ENCODE peak calls at places on chromosomes 2 and 18, in ten cellular contexts. V is Panc1, F is lower leg skin, L is H9, R is A549, M is neural crest cell, J is Calu3, O is choroid plexus epithelial cell, Y is AG04449, W is transverse colon. A is an unnamed sample.

GRCh38 chr2:23312996-23313606 is 71.9 kb upstream of the KLHL29 start:
- DNase-seq in W (no peak), R (peak), L (peak), Y (no peak), J (peak), F (peak), O (peak), V (peak), M (peak), A (no peak)

GRCh38 chr2:86139981-86140380 is 33.9 kb downstream of the PTCD3 start:
- DNase-seq in J (no peak), V (no peak), Y (no peak), R (no peak), L (no peak), W (no peak), O (no peak), M (no peak), F (no peak), A (no peak)

GRCh38 chr2:68463287-68463877 is 3.7 kb downstream of the FBXO48 start:
- DNase-seq in W (no peak), V (no peak), F (no peak), M (no peak), J (no peak), Y (no peak), L (no peak), R (peak), O (peak), A (peak)

GRCh38 chr2:216842634-216843033 is 17.2 kb downstream of the TNP1 start:
- DNase-seq in J (no peak), Y (no peak), M (no peak), W (peak), F (peak), R (no peak), O (peak), V (no peak), L (no peak), A (no peak)

GRCh38 chr2:79437416-79438281 is 75.2 kb upstream of the CTNNA2 start:
- DNase-seq in V (no peak), R (no peak), O (peak), M (peak), J (no peak), W (no peak), Y (no peak), F (no peak), L (no peak), A (no peak)

GRCh38 chr2:207397917-207398655 is 131.7 kb upstream of the CREB1 start:
- DNase-seq in O (no peak), J (no peak), L (no peak), M (no peak), W (no peak), V (no peak), Y (no peak), R (no peak), F (no peak), A (peak)

GRCh38 chr2:144362401-144362800 is 157.5 kb downstream of the ZEB2 start:
- DNase-seq in M (no peak), O (peak), Y (no peak), V (no peak), F (no peak), R (no peak), L (no peak), J (no peak), W (no peak), A (peak)

GRCh38 chr2:2796207-2796606 is 465.1 kb upstream of the MYT1L start:
- DNase-seq in O (no peak), M (no peak), R (no peak), J (no peak), L (peak), W (no peak), V (no peak), F (peak), Y (no peak), A (no peak)

GRCh38 chr18:60018801-60019462 is 119.1 kb downstream of the PMAIP1 start:
- DNase-seq in L (no peak), Y (no peak), O (peak), F (no peak), M (no peak), W (no peak), J (no peak), R (no peak), V (no peak), A (peak)

GRCh38 chr2:109171444-109172334 is 42.7 kb downstream of the SH3RF3 start:
- DNase-seq in W (peak), V (no peak), L (no peak), M (no peak), Y (peak), O (peak), R (no peak), J (no peak), F (peak), A (peak)

GRCh38 chr18:54742654-54743053 is 85.6 kb upstream of the RAB27B start:
- DNase-seq in L (no peak), W (peak), F (no peak), O (peak), R (no peak), Y (peak), V (no peak), J (no peak), M (no peak), A (peak)

GRCh38 chr2:127658641-127659407 is 12.9 kb downstream of the GPR17 start:
- DNase-seq in V (no peak), R (no peak), L (no peak), J (no peak), F (no peak), M (no peak), O (no peak), Y (no peak), W (peak), A (no peak)

GRCh38 chr2:233404227-233404626 is 49.9 kb downstream of the DGKD start:
- DNase-seq in M (no peak), F (peak), V (no peak), W (peak), R (peak), Y (no peak), O (peak), L (no peak), J (peak), A (peak)

GRCh38 chr2:237097911-237098702 is 12.4 kb downstream of the COPS8 start:
- DNase-seq in L (no peak), O (peak), J (no peak), Y (peak), V (peak), F (no peak), R (peak), M (no peak), W (no peak), A (peak)

GRCh38 chr2:128236491-128237035 is 82.1 kb downstream of the HS6ST1 start:
- DNase-seq in J (no peak), L (no peak), O (peak), V (no peak), M (no peak), Y (peak), R (no peak), F (peak), W (no peak), A (peak)

GRCh38 chr18:38481576-38481975 is 916.0 kb upstream of the CELF4 start:
- DNase-seq in W (no peak), L (no peak), R (no peak), V (no peak), F (no peak), M (no peak), J (no peak), Y (no peak), O (no peak), A (no peak)

GRCh38 chr2:113755690-113756063 is 765 bp downstream of the SLC35F5 start:
- DNase-seq in W (peak), F (no peak), J (no peak), L (no peak), O (peak), M (no peak), R (no peak), Y (no peak), V (no peak), A (no peak)

GRCh38 chr2:205733082-205733481 is 50.8 kb downstream of the NRP2 start:
- DNase-seq in Y (no peak), L (no peak), V (no peak), O (no peak), M (no peak), J (no peak), F (no peak), W (no peak), R (no peak), A (no peak)

GRCh38 chr2:168241208-168241607 is 6.2 kb downstream of the STK39 start:
- DNase-seq in R (no peak), J (no peak), L (no peak), M (no peak), O (no peak), Y (no peak), V (no peak), W (no peak), F (no peak), A (no peak)

GRCh38 chr2:118016911-118017310 is 3.0 kb upstream of the CCDC93 start:
- DNase-seq in L (no peak), Y (no peak), O (peak), F (no peak), M (no peak), V (no peak), W (no peak), R (no peak), J (no peak), A (no peak)

GRCh38 chr2:176105727-176106635 is 1.1 kb upstream of the HOXD11 start:
- DNase-seq in Y (no peak), V (no peak), M (no peak), J (no peak), W (no peak), L (no peak), O (no peak), F (peak), R (no peak), A (no peak)

GRCh38 chr2:207479198-207479785 is 50.5 kb upstream of the CREB1 start:
- DNase-seq in V (no peak), J (no peak), R (no peak), Y (no peak), L (no peak), W (no peak), M (no peak), F (no peak), O (peak), A (no peak)

GRCh38 chr2:96887419-96888081 is 17.7 kb upstream of the SEMA4C start:
- DNase-seq in O (no peak), F (peak), L (no peak), V (no peak), R (no peak), M (no peak), Y (no peak), J (no peak), W (no peak), A (no peak)

GRCh38 chr18:8610442-8610801 is 1.2 kb downstream of the RAB12 start:
- DNase-seq in O (peak), M (no peak), J (no peak), V (no peak), W (peak), Y (no peak), R (no peak), L (no peak), F (no peak), A (no peak)

GRCh38 chr18:13660510-13660909 is 65.8 kb downstream of the FAM210A start:
- DNase-seq in R (no peak), V (no peak), O (peak), F (no peak), L (no peak), M (no peak), J (no peak), Y (no peak), W (no peak), A (no peak)

GRCh38 chr2:228318218-228318617 is 136.7 kb upstream of the SPHKAP start:
- DNase-seq in M (peak), J (peak), V (no peak), F (no peak), R (peak), L (peak), Y (no peak), W (peak), O (peak), A (peak)
- TF ChIP-seq CTCF in M (peak), J (peak), V (peak), F (no peak), R (peak), L (peak), Y (peak), W (no peak), O (peak), A (peak)

DNA sequence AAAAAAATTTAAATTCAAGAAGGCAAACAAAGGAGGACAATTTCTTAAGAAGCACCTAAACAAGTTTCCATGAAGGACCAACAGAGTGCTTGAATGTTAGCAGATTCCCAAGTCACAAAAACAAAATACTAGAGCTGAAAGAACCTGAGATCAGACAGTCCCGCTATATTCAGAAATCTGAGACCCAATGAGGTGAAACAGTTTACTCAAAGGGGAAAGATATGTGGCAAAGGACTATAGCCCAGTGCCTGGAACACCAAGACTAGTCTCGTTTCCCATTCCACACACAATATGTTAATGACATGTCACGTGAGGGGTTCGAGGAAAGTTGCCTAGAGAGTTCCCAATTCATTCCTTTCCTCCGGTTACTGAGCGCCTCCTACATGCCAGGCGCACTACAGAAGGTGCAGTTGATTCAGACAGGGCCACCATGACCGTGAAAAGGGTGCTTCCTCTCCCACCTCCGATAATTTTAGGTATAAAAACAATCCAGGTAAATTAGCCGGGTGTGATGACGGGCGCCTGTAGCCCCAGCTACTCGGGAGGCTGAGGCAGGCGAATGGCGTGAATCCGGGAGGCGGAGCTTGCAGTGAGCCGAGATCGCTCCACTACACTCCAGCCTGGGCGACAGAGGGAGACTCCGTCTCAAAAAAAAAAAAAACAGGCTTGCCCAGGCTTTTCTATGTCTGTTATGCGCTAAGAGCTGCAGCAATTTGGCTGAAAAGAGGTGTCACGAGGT is 617 bp downstream of the SRBD1 start:
- DNase-seq in O (peak), F (peak), W (peak), M (peak), J (peak), Y (no peak), R (peak), V (peak), L (peak), A (peak)
- TF ChIP-seq CTCF in O (peak), F (no peak), W (peak), M (peak), J (no peak), Y (peak), R (peak), V (peak), L (no peak), A (peak)

GRCh38 chr18:24428709-24429108 is 2.2 kb downstream of the IMPACT start:
- DNase-seq in J (no peak), O (no peak), R (no peak), W (no peak), V (no peak), L (no peak), M (no peak), Y (no peak), F (no peak), A (no peak)
- TF ChIP-seq CTCF in J (peak), O (peak), R (no peak), W (no peak), V (peak), L (peak), M (peak), Y (no peak), F (no peak), A (peak)

DNA sequence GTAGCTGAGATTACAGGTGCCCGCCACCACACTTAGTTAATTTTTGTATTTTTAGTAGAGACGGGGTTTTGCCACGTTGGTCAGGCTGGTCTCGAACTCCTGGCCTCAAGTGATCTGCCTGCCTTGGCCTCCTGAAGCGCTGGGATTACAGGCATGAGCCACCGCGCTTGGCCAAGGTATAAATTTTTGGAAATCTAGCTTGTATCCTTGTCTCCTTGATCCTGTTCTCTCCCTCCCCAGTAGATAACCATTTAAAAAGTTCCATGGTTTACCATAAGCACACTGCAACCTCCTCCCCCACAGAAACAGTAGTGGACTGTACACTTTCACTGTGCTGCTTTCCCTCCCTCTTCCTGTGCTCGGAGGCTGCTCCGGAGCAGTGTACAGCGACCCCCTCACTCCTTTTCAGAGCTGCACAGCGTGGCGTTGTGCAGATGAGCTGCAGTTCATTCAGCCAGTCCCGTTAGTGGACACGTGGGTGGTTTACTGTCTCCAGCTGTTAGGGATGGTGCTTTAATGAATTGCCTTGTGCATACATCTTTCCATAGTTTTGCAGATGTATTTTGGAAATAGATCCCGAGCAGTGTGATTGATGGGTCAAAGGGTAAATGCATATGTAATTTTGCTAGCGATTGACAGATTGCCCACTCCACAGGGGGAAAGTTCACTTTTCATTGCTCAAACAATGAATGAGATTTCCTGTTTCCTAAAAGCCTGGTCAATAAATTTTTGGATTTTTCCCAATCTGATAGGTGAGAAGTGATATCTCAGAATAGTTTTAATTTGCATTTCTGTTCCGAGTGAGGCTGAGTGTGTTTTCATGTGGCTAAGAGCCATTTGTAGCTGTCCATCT is 14.8 kb downstream of the ASB1 start:
- DNase-seq in R (no peak), J (no peak), Y (no peak), M (peak), F (peak), L (no peak), O (peak), W (no peak), V (no peak), A (no peak)
- TF ChIP-seq CTCF in R (no peak), J (no peak), Y (no peak), M (no peak), F (no peak), L (no peak), O (peak), W (no peak), V (no peak), A (no peak)

DNA sequence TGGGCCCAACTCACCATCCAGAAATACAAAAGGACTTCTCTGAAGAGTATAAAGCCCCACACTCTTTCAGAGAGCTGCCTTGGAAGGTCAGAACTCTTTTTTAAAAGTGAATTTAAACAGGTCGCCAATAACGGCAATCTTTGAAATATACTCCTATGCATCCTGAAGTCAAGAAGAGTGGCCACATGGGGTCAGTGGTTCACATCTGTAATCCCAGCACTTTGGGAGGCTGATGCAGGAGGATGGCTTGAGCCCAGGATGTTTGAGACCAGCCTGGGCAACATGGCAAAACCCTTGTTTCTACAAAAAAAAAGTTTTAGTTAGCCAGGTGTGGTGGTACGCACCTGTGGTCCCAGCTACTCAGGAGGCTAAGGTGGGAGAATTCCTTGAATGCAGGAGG is 68.1 kb upstream of the FZD7 start:
- DNase-seq in F (no peak), R (no peak), J (no peak), V (no peak), W (no peak), M (no peak), O (no peak), L (no peak), Y (no peak), A (no peak)
- TF ChIP-seq CTCF in F (no peak), R (peak), J (no peak), V (no peak), W (no peak), M (peak), O (no peak), L (peak), Y (no peak), A (peak)

A was measured in HFFc6.